ENCODE peak calls at places on chromosomes 6 and 20, in seven cellular contexts. One of them, this sample, is unnamed.

GRCh38 chr6:163529605-163530004 is 115.1 kb downstream of the QKI start:
- DNase-seq in T-cell: no peak
- DNase-seq in COR-L47: no peak
- DNase-seq in T-helper 2 cell: no peak
- DNase-seq in neural progenitor cell: no peak
- DNase-seq in Caki2: peak; percentile 8
- DNase-seq in epithelial cell of prostate: peak; percentile 14
- DNase-seq in this sample: no peak

GRCh38 chr6:8821921-8822512 is 386.7 kb upstream of the SLC35B3 start:
- DNase-seq in T-cell: no peak
- DNase-seq in T-helper 2 cell: no peak
- DNase-seq in epithelial cell of prostate: no peak
- DNase-seq in neural progenitor cell: no peak
- DNase-seq in Caki2: no peak
- DNase-seq in COR-L47: no peak
- DNase-seq in this sample: no peak

GRCh38 chr6:84739866-84740208 is 24.6 kb downstream of the TBX18 start:
- DNase-seq in T-helper 2 cell: no peak
- DNase-seq in Caki2: no peak
- DNase-seq in epithelial cell of prostate: peak; percentile 93
- DNase-seq in COR-L47: no peak
- DNase-seq in neural progenitor cell: no peak
- DNase-seq in T-cell: no peak
- DNase-seq in this sample: no peak

GRCh38 chr6:17305219-17306001 is 24.2 kb downstream of the RBM24 start:
- DNase-seq in epithelial cell of prostate: no peak
- DNase-seq in T-cell: no peak
- DNase-seq in COR-L47: no peak
- DNase-seq in T-helper 2 cell: no peak
- DNase-seq in Caki2: no peak
- DNase-seq in neural progenitor cell: peak; percentile 55
- DNase-seq in this sample: no peak

GRCh38 chr20:10074513-10074912 is 39.7 kb downstream of the ANKEF1 start:
- DNase-seq in epithelial cell of prostate: peak; percentile 88
- DNase-seq in neural progenitor cell: no peak
- DNase-seq in T-cell: no peak
- DNase-seq in Caki2: peak; percentile 84
- DNase-seq in T-helper 2 cell: no peak
- DNase-seq in COR-L47: no peak
- DNase-seq in this sample: peak; percentile 21

GRCh38 chr6:26158581-26159416 is 71.6 kb downstream of the HFE start:
- DNase-seq in neural progenitor cell: no peak
- DNase-seq in epithelial cell of prostate: peak; percentile 6
- DNase-seq in COR-L47: no peak
- DNase-seq in Caki2: no peak
- DNase-seq in T-cell: peak; percentile 70
- DNase-seq in T-helper 2 cell: no peak
- DNase-seq in this sample: no peak

GRCh38 chr6:72522735-72523141 is 99.1 kb upstream of the KCNQ5 start:
- DNase-seq in T-cell: peak; percentile 27
- DNase-seq in T-helper 2 cell: no peak
- DNase-seq in Caki2: no peak
- DNase-seq in COR-L47: peak; percentile 69
- DNase-seq in neural progenitor cell: peak; percentile 67
- DNase-seq in epithelial cell of prostate: no peak
- DNase-seq in this sample: no peak

GRCh38 chr6:73624896-73625295 is 28.9 kb downstream of the SLC17A5 start:
- DNase-seq in Caki2: no peak
- DNase-seq in epithelial cell of prostate: no peak
- DNase-seq in T-helper 2 cell: no peak
- DNase-seq in T-cell: no peak
- DNase-seq in neural progenitor cell: no peak
- DNase-seq in COR-L47: no peak
- DNase-seq in this sample: no peak

GRCh38 chr6:155424201-155424600 is 31.4 kb downstream of the NOX3 start:
- DNase-seq in COR-L47: no peak
- DNase-seq in neural progenitor cell: no peak
- DNase-seq in T-helper 2 cell: no peak
- DNase-seq in T-cell: no peak
- DNase-seq in Caki2: no peak
- DNase-seq in epithelial cell of prostate: no peak
- DNase-seq in this sample: no peak

GRCh38 chr6:113539202-113539601 is 317.9 kb upstream of the MARCKS start:
- DNase-seq in neural progenitor cell: peak; percentile 33
- DNase-seq in epithelial cell of prostate: no peak
- DNase-seq in COR-L47: no peak
- DNase-seq in T-helper 2 cell: no peak
- DNase-seq in Caki2: no peak
- DNase-seq in T-cell: no peak
- DNase-seq in this sample: no peak

GRCh38 chr6:163260111-163260895 is 154.2 kb upstream of the QKI start:
- DNase-seq in Caki2: no peak
- DNase-seq in epithelial cell of prostate: no peak
- DNase-seq in COR-L47: peak; percentile 10
- DNase-seq in neural progenitor cell: peak; percentile 68
- DNase-seq in T-cell: no peak
- DNase-seq in T-helper 2 cell: no peak
- DNase-seq in this sample: no peak

GRCh38 chr20:51136326-51136725 is 113.4 kb upstream of the KCNG1 start:
- DNase-seq in T-cell: no peak
- DNase-seq in neural progenitor cell: no peak
- DNase-seq in T-helper 2 cell: no peak
- DNase-seq in Caki2: no peak
- DNase-seq in COR-L47: no peak
- DNase-seq in epithelial cell of prostate: no peak
- DNase-seq in this sample: no peak

GRCh38 chr6:170006524-170007467 is 255.4 kb downstream of the ERMARD start:
- DNase-seq in T-helper 2 cell: no peak
- DNase-seq in neural progenitor cell: peak; percentile 91
- DNase-seq in COR-L47: peak; percentile 91
- DNase-seq in T-cell: no peak
- DNase-seq in epithelial cell of prostate: no peak
- DNase-seq in Caki2: no peak
- DNase-seq in this sample: no peak

GRCh38 chr6:150033197-150033771 is 8.0 kb upstream of the RAET1L start:
- DNase-seq in Caki2: no peak
- DNase-seq in T-helper 2 cell: no peak
- DNase-seq in epithelial cell of prostate: no peak
- DNase-seq in COR-L47: no peak
- DNase-seq in T-cell: no peak
- DNase-seq in neural progenitor cell: no peak
- DNase-seq in this sample: no peak

GRCh38 chr6:20160541-20161283 is 51.6 kb downstream of the MBOAT1 start:
- DNase-seq in T-helper 2 cell: no peak
- DNase-seq in Caki2: no peak
- DNase-seq in neural progenitor cell: no peak
- DNase-seq in COR-L47: no peak
- DNase-seq in T-cell: no peak
- DNase-seq in epithelial cell of prostate: no peak
- DNase-seq in this sample: no peak

GRCh38 chr6:74070091-74070490 is 374.1 kb downstream of the CD109 start:
- DNase-seq in T-cell: no peak
- DNase-seq in T-helper 2 cell: no peak
- DNase-seq in epithelial cell of prostate: no peak
- DNase-seq in Caki2: no peak
- DNase-seq in COR-L47: no peak
- DNase-seq in neural progenitor cell: no peak
- DNase-seq in this sample: no peak

GRCh38 chr6:96002912-96003311 is 12.9 kb upstream of the FUT9 start:
- DNase-seq in T-cell: no peak
- DNase-seq in epithelial cell of prostate: no peak
- DNase-seq in T-helper 2 cell: no peak
- DNase-seq in COR-L47: no peak
- DNase-seq in Caki2: no peak
- DNase-seq in neural progenitor cell: no peak
- DNase-seq in this sample: no peak

GRCh38 chr6:161922631-161923119 is 648.8 kb upstream of the AGPAT4 start:
- DNase-seq in T-cell: no peak
- DNase-seq in Caki2: peak; percentile 58
- DNase-seq in COR-L47: peak; percentile 41
- DNase-seq in epithelial cell of prostate: peak; percentile 57
- DNase-seq in T-helper 2 cell: no peak
- DNase-seq in neural progenitor cell: peak; percentile 52
- DNase-seq in this sample: peak; percentile 17

GRCh38 chr20:41347523-41348429 is 7.2 kb downstream of the LPIN3 start:
- DNase-seq in epithelial cell of prostate: no peak
- DNase-seq in neural progenitor cell: no peak
- DNase-seq in T-helper 2 cell: no peak
- DNase-seq in COR-L47: no peak
- DNase-seq in Caki2: no peak
- DNase-seq in T-cell: no peak
- DNase-seq in this sample: no peak

GRCh38 chr6:41022294-41022693 is 16.7 kb downstream of the UNC5CL start:
- DNase-seq in COR-L47: no peak
- DNase-seq in epithelial cell of prostate: peak; percentile 77
- DNase-seq in T-cell: no peak
- DNase-seq in Caki2: no peak
- DNase-seq in neural progenitor cell: no peak
- DNase-seq in T-helper 2 cell: no peak
- DNase-seq in this sample: no peak

GRCh38 chr6:148265058-148265457 is 77.6 kb upstream of the SASH1 start:
- DNase-seq in T-helper 2 cell: no peak
- DNase-seq in Caki2: no peak
- DNase-seq in neural progenitor cell: no peak
- DNase-seq in epithelial cell of prostate: no peak
- DNase-seq in T-cell: no peak
- DNase-seq in COR-L47: no peak
- DNase-seq in this sample: no peak

GRCh38 chr6:70079241-70079640 is 212.9 kb downstream of the COL19A1 start:
- DNase-seq in Caki2: no peak
- DNase-seq in neural progenitor cell: no peak
- DNase-seq in T-cell: no peak
- DNase-seq in T-helper 2 cell: no peak
- DNase-seq in COR-L47: no peak
- DNase-seq in epithelial cell of prostate: no peak
- DNase-seq in this sample: no peak

GRCh38 chr6:84447651-84448050 is 220.2 kb upstream of the CEP162 start:
- DNase-seq in T-cell: no peak
- DNase-seq in COR-L47: no peak
- DNase-seq in neural progenitor cell: peak; percentile 36
- DNase-seq in epithelial cell of prostate: no peak
- DNase-seq in T-helper 2 cell: no peak
- DNase-seq in Caki2: no peak
- DNase-seq in this sample: no peak

GRCh38 chr6:10398439-10399218 is 16.2 kb downstream of the TFAP2A start:
- DNase-seq in epithelial cell of prostate: no peak
- DNase-seq in T-cell: no peak
- DNase-seq in T-helper 2 cell: no peak
- DNase-seq in neural progenitor cell: peak; percentile 36
- DNase-seq in COR-L47: no peak
- DNase-seq in Caki2: no peak
- DNase-seq in this sample: no peak

GRCh38 chr6:131173680-131174079 is 38.4 kb downstream of the AKAP7 start:
- DNase-seq in epithelial cell of prostate: no peak
- DNase-seq in Caki2: no peak
- DNase-seq in COR-L47: no peak
- DNase-seq in neural progenitor cell: no peak
- DNase-seq in T-cell: no peak
- DNase-seq in T-helper 2 cell: no peak
- DNase-seq in this sample: no peak

GRCh38 chr20:46361811-46362210 is 44.6 kb downstream of the ELMO2 start:
- DNase-seq in T-cell: no peak
- DNase-seq in neural progenitor cell: no peak
- DNase-seq in epithelial cell of prostate: no peak
- DNase-seq in T-helper 2 cell: no peak
- DNase-seq in Caki2: no peak
- DNase-seq in COR-L47: no peak
- DNase-seq in this sample: no peak

GRCh38 chr20:45082468-45082867 is 18.5 kb downstream of the KCNS1 start:
- DNase-seq in neural progenitor cell: no peak
- DNase-seq in T-cell: no peak
- DNase-seq in COR-L47: no peak
- DNase-seq in Caki2: no peak
- DNase-seq in T-helper 2 cell: no peak
- DNase-seq in epithelial cell of prostate: no peak
- DNase-seq in this sample: no peak

GRCh38 chr20:58039569-58040092 is 188.8 kb downstream of the ANKRD60 start:
- DNase-seq in T-cell: no peak
- DNase-seq in Caki2: no peak
- DNase-seq in epithelial cell of prostate: no peak
- DNase-seq in neural progenitor cell: no peak
- DNase-seq in T-helper 2 cell: no peak
- DNase-seq in COR-L47: no peak
- DNase-seq in this sample: no peak

GRCh38 chr6:3928111-3928510 is 78.9 kb downstream of the FAM50B start:
- DNase-seq in Caki2: no peak
- DNase-seq in epithelial cell of prostate: no peak
- DNase-seq in T-helper 2 cell: no peak
- DNase-seq in COR-L47: no peak
- DNase-seq in neural progenitor cell: no peak
- DNase-seq in T-cell: no peak
- DNase-seq in this sample: no peak

GRCh38 chr6:113860165-113860955 is 3.2 kb downstream of the MARCKS start:
- DNase-seq in neural progenitor cell: peak; percentile 43
- DNase-seq in T-helper 2 cell: no peak
- DNase-seq in COR-L47: peak; percentile 1
- DNase-seq in epithelial cell of prostate: no peak
- DNase-seq in T-cell: no peak
- DNase-seq in Caki2: peak; percentile 27
- DNase-seq in this sample: peak; percentile 16

GRCh38 chr20:1282966-1283365 is 16.9 kb downstream of the SNPH start:
- DNase-seq in Caki2: no peak
- DNase-seq in T-helper 2 cell: no peak
- DNase-seq in neural progenitor cell: no peak
- DNase-seq in epithelial cell of prostate: no peak
- DNase-seq in T-cell: no peak
- DNase-seq in COR-L47: no peak
- DNase-seq in this sample: no peak

GRCh38 chr6:35543459-35544193 is 30.9 kb upstream of the TULP1 start:
- DNase-seq in T-helper 2 cell: no peak
- DNase-seq in T-cell: no peak
- DNase-seq in Caki2: no peak
- DNase-seq in COR-L47: no peak
- DNase-seq in epithelial cell of prostate: no peak
- DNase-seq in neural progenitor cell: no peak
- DNase-seq in this sample: no peak

GRCh38 chr6:79463721-79464120 is 73.5 kb downstream of the LCA5 start:
- DNase-seq in T-cell: no peak
- DNase-seq in T-helper 2 cell: no peak
- DNase-seq in neural progenitor cell: peak; percentile 21
- DNase-seq in Caki2: peak; percentile 55
- DNase-seq in epithelial cell of prostate: no peak
- DNase-seq in COR-L47: no peak
- DNase-seq in this sample: no peak